ENCODE peak calls at places on chromosomes 12 and 14, in eight cellular contexts. W is OCI-LY7, L is GM23248, G is PC-3, J is HCT116, D is hepatocyte, Z is GM23338, V is SK-N-SH. O is an unnamed sample.

GRCh38 chr12:108629824-108630476 is 3.7 kb downstream of the SELPLG start:
- DNase-seq in W (no peak), L (peak; percentile 96), G (peak; percentile 71), J (no peak), D (peak; percentile 80), Z (no peak), V (no peak), O (peak; percentile 44)

GRCh38 chr12:121217761-121218160 is 7.8 kb downstream of the P2RX4 start:
- DNase-seq in W (no peak), L (no peak), G (no peak), J (no peak), D (peak; percentile 63), Z (no peak), V (no peak), O (no peak)

GRCh38 chr12:110933326-110933974 is 13.1 kb upstream of the MYL2 start:
- DNase-seq in W (no peak), L (no peak), G (no peak), J (no peak), D (no peak), Z (no peak), V (no peak), O (no peak)

GRCh38 chr14:52051861-52052260 is 17.0 kb downstream of the NID2 start:
- DNase-seq in W (no peak), L (peak; percentile 78), G (no peak), J (no peak), D (no peak), Z (no peak), V (no peak), O (no peak)

GRCh38 chr14:89276424-89276975 is 140.5 kb downstream of the FOXN3 start:
- DNase-seq in W (no peak), L (no peak), G (no peak), J (no peak), D (no peak), Z (no peak), V (no peak), O (no peak)

GRCh38 chr14:103427485-103428443 is 42.5 kb downstream of the MARK3 start:
- DNase-seq in W (no peak), L (peak; percentile 64), G (peak; percentile 52), J (no peak), D (no peak), Z (peak; percentile 83), V (no peak), O (no peak)

GRCh38 chr12:48996794-48997718 is 2.1 kb downstream of the DDN start:
- DNase-seq in W (peak; percentile 71), L (peak; percentile 87), G (peak; percentile 75), J (no peak), D (peak; percentile 92), Z (peak; percentile 95), V (peak; percentile 82), O (peak; percentile 59)

GRCh38 chr12:95582230-95583058 is 31.2 kb upstream of the USP44 start:
- DNase-seq in W (peak; percentile 19), L (peak; percentile 73), G (peak; percentile 71), J (peak; percentile 51), D (peak; percentile 66), Z (peak; percentile 72), V (peak; percentile 43), O (no peak)

GRCh38 chr12:64895541-64895940 is 71.1 kb downstream of the TBC1D30 start:
- DNase-seq in W (no peak), L (peak; percentile 84), G (peak; percentile 47), J (no peak), D (no peak), Z (no peak), V (no peak), O (no peak)

GRCh38 chr14:75399819-75400678 is 27.8 kb upstream of the JDP2 start:
- DNase-seq in W (no peak), L (peak; percentile 85), G (peak; percentile 97), J (no peak), D (peak; percentile 53), Z (no peak), V (peak; percentile 60), O (no peak)

GRCh38 chr14:51824191-51824590 is 36.2 kb upstream of the GNG2 start:
- DNase-seq in W (no peak), L (no peak), G (no peak), J (no peak), D (no peak), Z (no peak), V (no peak), O (no peak)

GRCh38 chr12:46452061-46452615 is 79.6 kb upstream of the SLC38A2 start:
- DNase-seq in W (no peak), L (peak; percentile 60), G (peak; percentile 63), J (peak; percentile 73), D (no peak), Z (no peak), V (no peak), O (no peak)

GRCh38 chr14:105853089-105853906 is 326.9 kb downstream of the TMEM121 start:
- DNase-seq in W (peak; percentile 67), L (no peak), G (no peak), J (no peak), D (no peak), Z (no peak), V (peak; percentile 87), O (no peak)

GRCh38 chr12:108696111-108696995 is 35.0 kb downstream of the CORO1C start:
- DNase-seq in W (no peak), L (peak; percentile 98), G (peak; percentile 96), J (no peak), D (peak; percentile 23), Z (no peak), V (no peak), O (no peak)

GRCh38 chr14:88798161-88798560 is 5.4 kb upstream of the EML5 start:
- DNase-seq in W (no peak), L (no peak), G (no peak), J (no peak), D (no peak), Z (peak; percentile 11), V (no peak), O (no peak)

GRCh38 chr12:7859552-7859951 is 13.2 kb downstream of the SLC2A14 start:
- DNase-seq in W (no peak), L (peak; percentile 87), G (no peak), J (no peak), D (no peak), Z (no peak), V (no peak), O (no peak)

DNA sequence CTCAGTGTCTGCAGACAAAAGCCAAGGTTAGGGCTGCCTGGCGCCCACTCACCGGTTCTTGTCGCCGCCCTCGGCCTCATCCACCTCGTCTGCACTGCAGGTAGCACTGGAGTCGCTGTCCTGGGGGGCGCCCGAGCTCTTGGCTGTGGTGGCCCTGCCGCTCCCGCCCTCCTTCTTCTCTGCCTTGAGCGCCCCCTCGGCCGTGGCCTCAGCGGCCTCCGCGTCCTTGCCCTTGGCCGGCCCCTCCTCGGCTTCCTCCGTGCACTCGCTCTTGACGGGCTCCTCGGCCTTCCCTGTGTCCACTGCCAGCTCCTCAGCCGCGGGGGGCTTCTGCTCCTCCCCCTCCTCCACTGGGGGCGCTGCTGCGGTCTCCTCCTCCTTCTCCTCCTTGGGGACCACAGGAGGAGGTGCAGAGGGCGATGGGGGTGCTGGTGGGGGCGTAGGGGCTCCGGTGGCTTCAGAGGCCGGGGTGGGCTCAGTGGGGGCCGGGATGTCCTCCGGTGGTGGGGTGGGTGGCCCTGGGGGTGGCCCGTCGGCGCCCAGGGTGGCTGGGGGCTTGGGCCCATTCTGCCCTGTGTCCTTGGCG is 77.2 kb downstream of the RFLNA start:
- DNase-seq in W (no peak), L (no peak), G (no peak), J (no peak), D (no peak), Z (peak; percentile 42), V (no peak), O (no peak)
- H3K9me2 ChIP-seq in W (no peaks in the 10 kb centered on the region), L (no peaks in the 10 kb centered on the region), G (no peaks in the 10 kb centered on the region), J (no peaks in the 10 kb centered on the region), D (no peaks in the 10 kb centered on the region), Z (no peaks in the 10 kb centered on the region), V (no peaks in the 10 kb centered on the region), O (no peaks in the 10 kb centered on the region)

GRCh38 chr12:104938371-104938770 is 19.7 kb downstream of the SLC41A2 start:
- DNase-seq in W (no peak), L (peak; percentile 24), G (no peak), J (no peak), D (no peak), Z (no peak), V (no peak), O (no peak)
- TF ChIP-seq EZH2phosphoT487 in W (no peak), L (no peak), G (no peak), J (no peak), D (no peak), Z (no peak), V (no peak), O (no peak)

GRCh38 chr14:73696466-73697390 is 17.5 kb downstream of the PNMA1 start:
- DNase-seq in W (no peak), L (peak; percentile 87), G (peak; percentile 97), J (peak; percentile 13), D (no peak), Z (no peak), V (no peak), O (no peak)
- H3K9me2 ChIP-seq in W (no peaks in the 10 kb centered on the region), L (no peaks in the 10 kb centered on the region), G (no peaks in the 10 kb centered on the region), J (no peaks in the 10 kb centered on the region), D (no peaks in the 10 kb centered on the region), Z (no peaks in the 10 kb centered on the region), V (no peaks in the 10 kb centered on the region), O (no peaks in the 10 kb centered on the region)

DNA sequence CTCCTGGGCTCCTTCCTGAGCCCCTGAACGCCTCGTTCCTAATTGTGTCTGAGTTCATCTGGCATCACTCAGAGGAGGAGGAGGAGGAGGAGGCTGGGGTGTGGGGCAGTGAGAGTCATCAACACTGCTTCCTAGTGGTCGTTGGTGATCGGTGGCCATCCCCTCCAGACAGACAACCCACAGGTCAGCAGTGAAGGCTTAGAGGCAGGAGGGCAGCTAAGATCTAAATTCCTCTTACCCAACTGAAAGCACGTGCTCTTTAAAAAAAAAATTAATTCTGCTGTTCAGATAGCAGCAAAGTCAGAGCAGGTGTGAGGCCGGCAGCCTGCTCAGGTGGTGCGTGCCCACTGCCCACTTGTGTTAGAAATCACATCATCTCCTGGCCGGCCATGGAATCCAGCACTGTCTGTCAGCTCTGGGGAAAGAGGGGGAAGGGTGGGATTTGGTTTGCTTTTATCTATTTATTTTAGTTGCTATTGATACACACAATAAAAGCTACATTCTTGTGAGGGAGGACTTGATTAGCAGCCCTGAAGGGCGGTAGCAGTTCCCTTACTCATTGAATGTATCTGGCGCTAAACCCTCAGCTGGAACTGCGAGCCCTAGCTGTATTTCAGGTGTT is 46.6 kb downstream of the PPP2R5C start:
- DNase-seq in W (peak; percentile 54), L (peak; percentile 16), G (no peak), J (no peak), D (peak; percentile 18), Z (peak; percentile 79), V (peak; percentile 60), O (no peak)
- TF ChIP-seq EZH2phosphoT487 in W (no peak), L (no peak), G (no peak), J (no peak), D (no peak), Z (no peak), V (no peak), O (no peak)